ENCODE peak calls at places on chromosomes 6 and 20, in nine cellular contexts. O, Q, M, K, Z, G, F, W and U are unnamed samples.

GRCh38 chr6:47343631-47344421 is 34.1 kb upstream of the TNFRSF21 start:
- DNase-seq in O (no peak), Q (no peak), M (peak), K (peak), Z (no peak), G (peak), F (no peak), W (no peak), U (no peak)

GRCh38 chr6:107707346-107708270 is 116.5 kb downstream of the SCML4 start:
- DNase-seq in O (no peak), Q (no peak), M (no peak), K (no peak), Z (no peak), G (no peak), F (no peak), W (no peak), U (no peak)

GRCh38 chr6:30322527-30323501 is 3.9 kb upstream of the TRIM39 start:
- DNase-seq in O (peak), Q (peak), M (no peak), K (no peak), Z (no peak), G (no peak), F (peak), W (no peak), U (no peak)

GRCh38 chr6:41640436-41640835 is 2.2 kb downstream of the MDFI start:
- DNase-seq in O (no peak), Q (no peak), M (no peak), K (no peak), Z (peak), G (no peak), F (peak), W (no peak), U (no peak)

GRCh38 chr20:4776079-4776630 is 54.4 kb downstream of the PRND start:
- DNase-seq in O (no peak), Q (no peak), M (no peak), K (no peak), Z (no peak), G (no peak), F (peak), W (no peak), U (no peak)

GRCh38 chr20:39381598-39381997 is 419.5 kb downstream of the DHX35 start:
- DNase-seq in O (no peak), Q (no peak), M (no peak), K (no peak), Z (no peak), G (no peak), F (no peak), W (no peak), U (no peak)

GRCh38 chr20:24770628-24771556 is 178.2 kb upstream of the CST7 start:
- DNase-seq in O (no peak), Q (no peak), M (no peak), K (no peak), Z (no peak), G (peak), F (no peak), W (no peak), U (no peak)

GRCh38 chr6:17276766-17277165 is 4.4 kb upstream of the RBM24 start:
- DNase-seq in O (no peak), Q (no peak), M (no peak), K (no peak), Z (no peak), G (no peak), F (no peak), W (no peak), U (no peak)

GRCh38 chr6:140897804-140898573 is 1234.7 kb upstream of the GJE1 start:
- DNase-seq in O (no peak), Q (no peak), M (no peak), K (peak), Z (no peak), G (peak), F (peak), W (no peak), U (no peak)

GRCh38 chr20:54469293-54469692 is 6.1 kb upstream of the DOK5 start:
- DNase-seq in O (no peak), Q (no peak), M (no peak), K (no peak), Z (no peak), G (no peak), F (no peak), W (no peak), U (no peak)

GRCh38 chr6:16800942-16801341 is 39.7 kb upstream of the ATXN1 start:
- DNase-seq in O (no peak), Q (peak), M (no peak), K (no peak), Z (no peak), G (no peak), F (peak), W (no peak), U (no peak)

GRCh38 chr6:7145269-7146078 is 37.7 kb downstream of the RREB1 start:
- DNase-seq in O (no peak), Q (no peak), M (no peak), K (no peak), Z (no peak), G (no peak), F (peak), W (no peak), U (no peak)

GRCh38 chr6:7142228-7142801 is 34.6 kb downstream of the RREB1 start:
- DNase-seq in O (no peak), Q (no peak), M (no peak), K (no peak), Z (peak), G (no peak), F (no peak), W (no peak), U (no peak)

GRCh38 chr6:7140631-7141366 is 33.0 kb downstream of the RREB1 start:
- DNase-seq in O (peak), Q (peak), M (peak), K (peak), Z (peak), G (peak), F (peak), W (peak), U (no peak)

GRCh38 chr6:7144810-7145209 is 37.0 kb downstream of the RREB1 start:
- DNase-seq in O (no peak), Q (no peak), M (no peak), K (no peak), Z (no peak), G (no peak), F (peak), W (no peak), U (no peak)

GRCh38 chr6:7143161-7143974 is 35.6 kb downstream of the RREB1 start:
- DNase-seq in O (no peak), Q (no peak), M (peak), K (no peak), Z (no peak), G (peak), F (peak), W (peak), U (no peak)
- TF ChIP-seq CTCF in O (peak), Q (peak), M (peak), K (peak), Z (no peak), G (peak), F (peak), W (peak), U (peak)

DNA sequence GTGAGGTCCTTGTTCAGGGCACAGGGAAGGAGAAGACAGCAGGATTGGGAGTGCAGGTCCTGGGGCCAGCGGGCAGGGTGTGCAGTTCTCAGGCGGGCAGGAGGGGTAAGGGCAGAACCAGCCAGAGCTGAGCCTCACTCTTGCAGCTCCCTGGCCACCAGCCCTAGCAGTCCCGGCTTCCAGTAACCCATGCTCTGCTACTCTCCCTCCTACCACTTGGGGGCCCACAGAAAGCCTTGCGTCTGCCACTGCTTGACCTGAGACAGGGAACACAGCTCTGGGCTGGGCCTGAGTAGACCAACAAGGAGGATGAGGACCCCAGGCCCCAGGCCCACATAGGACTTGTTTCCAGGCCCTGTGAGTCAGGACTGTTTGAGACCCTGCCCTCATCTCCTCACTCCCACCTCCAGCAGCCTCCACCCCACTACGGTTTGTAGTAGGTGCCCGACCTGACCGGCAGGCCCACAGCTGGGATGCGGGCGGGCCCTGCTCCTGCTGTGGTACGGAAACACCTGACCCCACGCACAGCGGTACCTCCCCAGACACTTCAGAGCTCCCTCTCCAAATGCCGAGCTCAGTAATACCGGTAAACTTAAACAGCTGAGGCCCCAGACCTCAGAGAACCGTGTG is 39.2 kb downstream of the KCNK5 start:
- DNase-seq in O (peak), Q (no peak), M (peak), K (peak), Z (peak), G (peak), F (peak), W (peak), U (no peak)
- TF ChIP-seq CTCF in O (peak), Q (no peak), M (peak), K (peak), Z (peak), G (peak), F (peak), W (peak), U (peak)

GRCh38 chr6:90611543-90611864 is 24.6 kb upstream of the MAP3K7 start:
- DNase-seq in O (no peak), Q (no peak), M (no peak), K (no peak), Z (no peak), G (no peak), F (no peak), W (no peak), U (no peak)
- TF ChIP-seq CTCF in O (no peak), Q (no peak), M (no peak), K (no peak), Z (no peak), G (no peak), F (no peak), W (peak), U (no peak)

GRCh38 chr6:15279047-15279661 is 33.3 kb downstream of the JARID2 start:
- DNase-seq in O (no peak), Q (no peak), M (no peak), K (no peak), Z (no peak), G (no peak), F (no peak), W (no peak), U (no peak)

GRCh38 chr6:15276036-15276435 is 30.2 kb downstream of the JARID2 start:
- DNase-seq in O (no peak), Q (no peak), M (no peak), K (no peak), Z (no peak), G (no peak), F (no peak), W (no peak), U (no peak)

GRCh38 chr6:15270402-15270801 is 24.5 kb downstream of the JARID2 start:
- DNase-seq in O (no peak), Q (no peak), M (no peak), K (no peak), Z (no peak), G (no peak), F (no peak), W (no peak), U (no peak)

GRCh38 chr6:15272562-15272961 is 26.7 kb downstream of the JARID2 start:
- DNase-seq in O (no peak), Q (no peak), M (no peak), K (no peak), Z (no peak), G (no peak), F (no peak), W (no peak), U (no peak)

GRCh38 chr6:15274696-15275387 is 29.0 kb downstream of the JARID2 start:
- DNase-seq in O (no peak), Q (peak), M (no peak), K (no peak), Z (no peak), G (no peak), F (no peak), W (no peak), U (no peak)
- TF ChIP-seq CTCF in O (peak), Q (peak), M (peak), K (no peak), Z (no peak), G (no peak), F (no peak), W (no peak), U (peak)